ENCODE peak calls at places on chromosomes 5 and 9, in six cellular contexts. F is transverse colon, J is HepG2, R is endothelial cell of umbilical vein, N is sigmoid colon, Q is stomach. W is an unnamed sample.

GRCh38 chr9:69393425-69393824 is 68.4 kb downstream of the ENTREP1 start:
- DNase-seq in F (no peak), J (no peak), R (no peak), N (no peak), Q (no peak), W (no peak)

GRCh38 chr9:20111173-20111843 is 322.5 kb upstream of the SLC24A2 start:
- DNase-seq in F (no peak), J (no peak), R (no peak), N (no peak), Q (no peak), W (no peak)

GRCh38 chr9:81798606-81799005 is 109.3 kb upstream of the TLE1 start:
- DNase-seq in F (no peak), J (no peak), R (no peak), N (no peak), Q (no peak), W (no peak)

GRCh38 chr5:102629827-102630605 is 125.1 kb upstream of the PAM start:
- DNase-seq in F (no peak), J (peak; percentile 1), R (no peak), N (no peak), Q (no peak), W (no peak)

GRCh38 chr5:26622947-26623346 is 415.4 kb downstream of the CDH9 start:
- DNase-seq in F (no peak), J (no peak), R (no peak), N (no peak), Q (no peak), W (no peak)

GRCh38 chr5:159874308-159874707 is 42.0 kb upstream of the ADRA1B start:
- DNase-seq in F (no peak), J (no peak), R (no peak), N (no peak), Q (no peak), W (no peak)

GRCh38 chr9:91146391-91147019 is 215.2 kb downstream of the AUH start:
- DNase-seq in F (no peak), J (no peak), R (no peak), N (no peak), Q (no peak), W (no peak)

GRCh38 chr9:124196814-124197176 is 61.0 kb upstream of the NEK6 start:
- DNase-seq in F (no peak), J (no peak), R (no peak), N (peak; percentile 14), Q (peak; percentile 8), W (no peak)

GRCh38 chr5:175282611-175283225 is 161.3 kb downstream of the DRD1 start:
- DNase-seq in F (no peak), J (no peak), R (no peak), N (no peak), Q (no peak), W (no peak)

GRCh38 chr9:2119490-2120046 is 104.4 kb downstream of the SMARCA2 start:
- DNase-seq in F (no peak), J (no peak), R (no peak), N (no peak), Q (no peak), W (no peak)

GRCh38 chr5:77249475-77249874 is 39.0 kb downstream of the PDE8B start:
- DNase-seq in F (no peak), J (no peak), R (no peak), N (no peak), Q (no peak), W (no peak)

DNA sequence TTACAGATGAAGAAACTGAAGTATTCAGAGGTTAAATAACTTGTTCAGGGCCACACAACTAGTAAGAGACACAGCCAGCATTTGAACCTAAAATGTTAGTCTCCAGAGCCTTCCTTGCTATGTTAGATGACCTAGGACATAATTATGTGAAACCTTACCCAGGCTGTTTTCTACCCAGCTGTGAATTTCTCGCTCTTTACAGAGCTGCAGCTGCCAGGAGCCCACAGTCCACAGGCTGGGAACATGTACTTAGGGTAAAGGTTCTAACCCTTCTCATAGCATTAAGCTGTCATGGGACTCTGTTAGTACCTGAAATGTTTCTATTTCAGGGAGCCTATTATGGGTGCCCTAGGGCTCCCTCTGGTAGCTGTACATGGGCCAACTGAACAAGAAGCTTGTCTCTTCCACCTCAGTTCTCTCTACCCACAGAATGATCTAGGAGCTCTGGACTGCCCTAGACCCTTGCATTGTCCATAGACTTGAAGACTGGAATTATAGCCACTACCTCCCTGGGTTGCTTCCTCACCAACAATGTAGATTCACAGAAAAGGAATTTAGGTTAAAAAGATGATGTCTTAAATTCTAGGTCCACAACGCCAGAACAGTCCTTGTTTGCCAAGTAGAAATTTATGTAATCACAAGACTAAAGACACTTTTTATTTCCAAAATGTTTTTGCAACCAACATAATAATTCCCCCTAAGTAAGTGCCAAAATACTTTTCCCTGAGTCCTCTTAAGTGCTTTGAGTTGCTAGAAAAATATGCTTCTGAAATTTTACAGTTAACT is 262.9 kb downstream of the PIK3R1 start:
- DNase-seq in F (no peak), J (no peak), R (no peak), N (no peak), Q (no peak), W (no peak)
- TF ChIP-seq POLR2AphosphoS5 in F (no peak), J (no peak), R (no peak), N (no peak), Q (no peak), W (no peak)

GRCh38 chr5:32342656-32343055 is 29.9 kb upstream of the MTMR12 start:
- DNase-seq in F (no peak), J (no peak), R (no peak), N (no peak), Q (no peak), W (no peak)

GRCh38 chr5:32343058-32343672 is 30.4 kb upstream of the MTMR12 start:
- DNase-seq in F (no peak), J (peak; percentile 76), R (no peak), N (no peak), Q (no peak), W (no peak)

GRCh38 chr5:32339878-32340277 is 27.1 kb upstream of the MTMR12 start:
- DNase-seq in F (no peak), J (no peak), R (no peak), N (no peak), Q (no peak), W (no peak)

DNA sequence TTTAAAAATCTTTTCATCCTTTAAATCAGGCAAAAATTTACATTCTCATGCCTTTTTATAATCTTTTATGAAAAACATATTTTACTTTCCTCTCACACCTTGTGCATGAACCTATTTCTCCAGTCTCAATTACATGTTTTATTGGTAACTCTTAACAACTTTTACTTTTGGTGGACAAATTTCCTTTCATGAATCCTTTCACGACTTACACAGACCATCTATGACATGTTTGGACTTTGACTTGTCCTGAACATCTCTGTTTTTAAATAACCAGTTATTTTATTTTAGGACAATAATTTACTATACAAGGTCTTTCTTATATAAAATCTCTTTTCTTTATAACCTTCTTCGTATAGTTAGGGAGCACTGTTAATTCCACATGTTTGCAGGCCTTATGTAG is 26.5 kb upstream of the MTMR12 start:
- DNase-seq in F (no peak), J (no peak), R (no peak), N (no peak), Q (no peak), W (no peak)
- H3K9me3 ChIP-seq in F (peaks cover 19% of the 10 kb centered on the region), J (peaks cover 51% of the 10 kb centered on the region), R (peaks cover 3% of the 10 kb centered on the region), N (no peaks in the 10 kb centered on the region), Q (peaks cover 26% of the 10 kb centered on the region), W (peaks cover 9% of the 10 kb centered on the region)

GRCh38 chr9:134067904-134068741 is at the start of gene BRD3:
- DNase-seq in F (peak; percentile 88), J (peak; percentile 71), R (peak; percentile 80), N (peak; percentile 91), Q (peak; percentile 91), W (no peak)
- TF ChIP-seq POLR2A in F (peak; percentile 57), J (peak; percentile 60), R (peak; percentile 63), N (no peak), Q (no peak), W (peak; percentile 86)

GRCh38 chr9:119370816-119371215 is 1.6 kb upstream of the BRINP1 start:
- DNase-seq in F (peak; percentile 7), J (peak; percentile 4), R (no peak), N (no peak), Q (no peak), W (no peak)
- TF ChIP-seq POLR2AphosphoS5 in F (no peak), J (no peak), R (no peak), N (no peak), Q (no peak), W (no peak)

GRCh38 chr5:180850434-180851078 is 10.5 kb downstream of the ZFP62 start:
- DNase-seq in F (no peak), J (no peak), R (no peak), N (no peak), Q (no peak), W (no peak)
- H3K9me3 ChIP-seq in F (peaks cover 38% of the 10 kb centered on the region), J (no peaks in the 10 kb centered on the region), R (peaks cover 28% of the 10 kb centered on the region), N (no peaks in the 10 kb centered on the region), Q (peaks cover 39% of the 10 kb centered on the region), W (peaks cover 6% of the 10 kb centered on the region)

GRCh38 chr5:151037561-151038291 is 17.3 kb downstream of the GPX3 start:
- DNase-seq in F (no peak), J (peak; percentile 31), R (peak; percentile 86), N (peak; percentile 81), Q (no peak), W (no peak)
- TF ChIP-seq POLR2A in F (no peak), J (no peak), R (no peak), N (no peak), Q (no peak), W (no peak)

DNA sequence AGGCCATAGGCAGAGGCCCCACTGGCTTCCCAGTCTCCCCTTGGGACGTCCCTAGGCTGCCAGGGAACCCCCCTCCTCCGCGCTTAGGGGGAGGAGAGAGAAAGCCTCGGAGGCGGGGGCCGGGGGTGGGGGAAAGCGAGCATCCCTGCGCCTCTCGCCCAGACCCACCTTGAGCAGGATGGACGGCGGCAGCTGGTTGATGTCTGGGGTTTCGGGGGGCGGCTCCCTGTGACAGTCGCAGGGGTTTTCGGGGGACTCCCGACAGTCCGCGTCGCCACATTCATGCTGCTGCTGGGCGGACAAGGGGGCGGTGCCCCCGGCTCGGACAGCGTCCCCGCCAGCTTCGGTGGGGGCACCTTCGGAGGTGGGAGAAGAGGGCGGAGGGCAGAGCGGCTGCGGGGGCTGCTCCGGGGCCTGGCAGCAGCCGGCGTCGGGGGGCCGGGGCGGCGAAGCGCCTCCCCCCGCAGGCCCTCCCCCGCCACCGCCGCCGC is 1.3 kb downstream of the FBXL17 start:
- DNase-seq in F (peak; percentile 48), J (peak; percentile 18), R (peak; percentile 37), N (peak; percentile 74), Q (peak; percentile 29), W (no peak)
- TF ChIP-seq POLR2AphosphoS5 in F (no peak), J (peak; percentile 9), R (no peak), N (no peak), Q (no peak), W (no peak)

DNA sequence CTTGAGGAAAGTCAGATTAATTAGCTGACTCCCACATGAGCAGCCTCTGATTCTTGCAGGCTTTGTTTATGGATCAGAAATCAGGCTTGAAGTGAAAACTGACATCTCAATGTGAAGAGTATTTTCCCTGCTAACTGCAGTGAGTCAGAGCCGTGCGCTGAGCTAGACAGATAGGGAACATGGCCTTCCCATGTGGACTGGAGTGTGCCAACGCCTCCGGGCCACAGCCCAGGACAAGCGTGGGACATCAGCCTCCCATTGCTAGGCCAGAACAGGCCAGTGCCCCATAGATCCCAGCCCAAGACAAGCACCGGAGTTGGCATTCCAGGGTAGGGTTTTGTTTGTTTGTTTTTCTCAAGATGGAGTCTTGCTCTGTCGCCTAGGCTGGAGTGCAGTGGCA is 52.0 kb downstream of the ADAMTS2 start:
- DNase-seq in F (no peak), J (no peak), R (no peak), N (peak; percentile 50), Q (no peak), W (no peak)
- H3K9me3 ChIP-seq in F (no peaks in the 10 kb centered on the region), J (no peaks in the 10 kb centered on the region), R (peaks cover 3% of the 10 kb centered on the region), N (no peaks in the 10 kb centered on the region), Q (no peaks in the 10 kb centered on the region), W (no peaks in the 10 kb centered on the region)